ENCODE peak calls at places on chromosome 20, in six cellular contexts. D, H, A, S, T and F are unnamed samples. For H3K4me1, the result is how much of the 10 kb centered on the place peaks cover.

GRCh38 chr20:17936791-17937687 is 31.6 kb downstream of the SNX5 start:
- DNase-seq in A (no peak), H (peak), T (peak), S (no peak), D (peak), F (no peak)

GRCh38 chr20:5608448-5609161 is 141.6 kb upstream of the SHLD1 start:
- DNase-seq in T (no peak), A (no peak), D (peak), H (peak), S (no peak), F (no peak)

GRCh38 chr20:59469266-59470252 is 134.8 kb upstream of the PHACTR3 start:
- DNase-seq in S (no peak), H (no peak), D (no peak), A (no peak), T (no peak), F (no peak)

GRCh38 chr20:14622796-14623195 is 285.4 kb upstream of the FLRT3 start:
- DNase-seq in T (no peak), D (peak), H (peak), A (no peak), S (no peak), F (no peak)

GRCh38 chr20:44745560-44746366 is at the start of gene KCNK15:
- DNase-seq in T (peak), S (peak), H (peak), D (peak), A (peak), F (no peak)

GRCh38 chr20:51955756-51956155 is 153.4 kb upstream of the SALL4 start:
- DNase-seq in D (peak), A (no peak), S (no peak), T (no peak), H (peak), F (no peak)

GRCh38 chr20:63495771-63496403 is 3.0 kb downstream of the EEF1A2 start:
- DNase-seq in A (peak), H (peak), T (peak), D (peak), S (peak), F (peak)

GRCh38 chr20:62653951-62654685 is 11.8 kb downstream of the SLCO4A1 start:
- DNase-seq in D (no peak), T (peak), H (no peak), A (peak), S (no peak), F (no peak)

GRCh38 chr20:62820208-62820961 is 3.5 kb downstream of the COL9A3 start:
- DNase-seq in S (no peak), H (no peak), T (no peak), A (no peak), D (no peak), F (no peak)

DNA sequence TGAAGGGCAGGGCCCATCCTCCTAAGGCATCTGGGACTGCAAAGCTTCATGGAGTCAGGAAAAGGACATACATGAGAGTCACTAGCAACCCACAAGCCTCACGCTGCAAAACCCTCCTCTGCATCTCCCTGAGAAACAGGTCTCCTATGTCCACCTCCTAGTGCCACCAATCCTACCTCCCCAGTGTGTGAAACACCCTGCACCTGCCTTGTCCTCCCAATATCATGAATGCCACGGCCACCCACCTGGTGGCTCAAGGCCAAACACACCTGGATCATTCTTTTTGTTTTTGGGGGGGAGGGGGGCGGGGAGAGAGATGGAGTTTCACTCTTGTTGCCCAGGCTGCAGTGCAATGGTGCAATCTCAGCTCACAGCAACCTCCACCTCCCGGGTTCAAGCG is 90.5 kb downstream of the ZMYND8 start:
- DNase-seq in S (no peak), T (no peak), D (no peak), H (no peak), A (no peak), F (no peak)
- H3K4me1 ChIP-seq in S (under half), T (under half), D (under half), H (under half), A (under half), F (half or more)

GRCh38 chr20:16749573-16749972 is 1.4 kb downstream of the OTOR start:
- DNase-seq in T (no peak), D (no peak), A (no peak), S (no peak), H (no peak), F (no peak)
- H3K4me1 ChIP-seq in T (under half), D (under half), A (under half), S (under half), H (under half), F (under half)

GRCh38 chr20:366042-366718 is 14.4 kb upstream of the TRIB3 start:
- DNase-seq in H (no peak), A (no peak), T (no peak), D (no peak), S (no peak), F (no peak)

GRCh38 chr20:362271-363254 is 15.7 kb downstream of the NRSN2 start:
- DNase-seq in S (peak), A (peak), H (peak), D (peak), T (peak), F (peak)

GRCh38 chr20:361562-361961 is 14.7 kb downstream of the NRSN2 start:
- DNase-seq in H (no peak), T (no peak), A (no peak), D (no peak), S (no peak), F (peak)

GRCh38 chr20:364905-365794 is 15.4 kb upstream of the TRIB3 start:
- DNase-seq in D (no peak), H (peak), S (no peak), T (no peak), A (no peak), F (no peak)

DNA sequence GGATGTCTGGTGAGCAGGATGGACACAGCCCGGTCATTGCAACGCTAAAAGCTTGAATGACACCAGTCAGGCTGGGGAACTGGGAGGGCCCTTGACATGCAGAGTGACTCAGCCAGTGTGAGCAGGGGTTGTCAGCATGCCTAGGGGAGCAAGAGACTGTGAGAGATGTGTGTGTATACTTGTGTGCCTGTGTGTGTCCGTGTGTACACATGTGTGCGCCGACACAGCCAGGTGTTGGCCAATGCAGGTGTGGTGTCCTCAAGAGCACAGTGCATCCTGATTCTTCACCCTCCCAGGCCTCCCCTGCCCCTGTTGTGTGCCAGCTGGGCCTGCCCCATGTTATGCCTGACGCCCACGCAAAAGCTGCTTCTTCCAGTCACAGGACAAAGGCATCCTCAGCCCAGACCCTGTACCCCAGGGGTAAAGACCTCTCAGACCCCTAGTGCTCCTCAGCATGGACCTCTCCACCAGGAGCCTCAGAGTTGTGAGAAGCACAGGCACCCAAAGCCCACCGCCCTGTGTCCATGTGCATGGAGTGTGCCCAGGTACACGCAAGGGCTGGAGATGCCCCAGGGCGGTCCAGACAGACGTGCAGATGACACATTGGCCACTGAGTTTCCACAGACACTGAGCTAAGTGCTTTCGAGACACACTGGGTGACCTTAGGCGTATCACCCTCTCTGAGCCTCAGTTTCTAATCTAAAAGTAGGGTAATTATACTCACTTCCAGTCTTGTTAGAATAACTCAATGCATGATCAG is 16.6 kb downstream of the NRSN2 start:
- DNase-seq in S (peak), T (no peak), D (no peak), A (no peak), H (peak), F (no peak)
- H3K4me1 ChIP-seq in S (under half), T (under half), D (under half), A (under half), H (under half), F (under half)

GRCh38 chr20:57426156-57426769 is 35.1 kb downstream of the RBM38 start:
- DNase-seq in T (no peak), H (no peak), A (no peak), S (no peak), D (no peak), F (no peak)

GRCh38 chr20:57429579-57430202 is 38.5 kb downstream of the RBM38 start:
- DNase-seq in A (no peak), S (no peak), H (peak), T (no peak), D (no peak), F (no peak)

GRCh38 chr20:57427239-57428127 is 36.3 kb downstream of the RBM38 start:
- DNase-seq in T (no peak), H (no peak), A (no peak), S (no peak), D (no peak), F (no peak)

GRCh38 chr20:57426831-57427230 is 35.6 kb downstream of the RBM38 start:
- DNase-seq in T (no peak), D (no peak), S (no peak), A (no peak), H (no peak), F (no peak)

DNA sequence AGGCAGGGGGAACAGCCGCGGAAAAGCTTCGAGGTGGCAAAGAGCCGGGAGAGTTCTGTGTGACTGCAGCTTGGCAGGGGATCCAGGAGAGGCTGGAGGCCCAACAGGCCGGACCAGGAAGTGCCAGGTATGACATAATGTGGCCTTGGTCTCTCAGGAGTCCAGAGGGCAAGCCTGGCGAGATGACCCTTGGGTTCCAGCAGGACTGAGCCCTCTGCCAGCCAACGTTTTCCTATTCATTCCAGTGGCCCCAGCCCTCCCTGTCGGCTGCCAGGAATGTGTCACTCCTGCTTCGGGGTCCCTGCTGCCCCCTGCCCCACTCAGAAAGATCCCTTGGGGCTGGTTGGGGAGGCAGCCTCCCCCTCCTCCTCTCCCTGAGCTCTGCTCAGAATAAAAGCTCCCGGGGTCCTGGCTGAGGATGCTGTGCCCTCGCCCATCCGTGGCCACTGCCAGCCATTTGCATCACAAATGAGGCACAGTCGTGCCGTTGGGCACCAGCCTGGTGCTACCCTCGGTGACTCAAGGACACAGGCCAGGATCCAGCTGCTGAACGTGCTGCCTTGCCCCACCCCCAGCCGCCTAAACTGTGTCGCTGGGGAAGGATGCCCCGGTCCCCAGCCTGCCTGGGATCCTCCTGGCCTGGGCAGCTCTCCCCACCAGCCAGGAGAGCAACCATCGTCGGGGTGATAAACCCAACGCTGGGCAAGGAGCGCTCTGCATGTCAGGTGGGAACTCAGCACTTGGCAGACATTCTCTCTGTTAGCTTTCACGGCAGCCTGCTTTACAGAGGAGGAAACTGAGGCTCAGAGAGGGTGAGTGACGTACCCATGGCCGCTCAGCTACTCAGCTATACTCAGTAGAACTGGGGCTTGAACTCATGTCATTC is 37.7 kb downstream of the RBM38 start:
- DNase-seq in H (no peak), T (no peak), S (peak), A (peak), D (no peak), F (peak)
- H3K4me1 ChIP-seq in H (under half), T (under half), S (under half), A (under half), D (under half), F (half or more)

GRCh38 chr20:2112910-2113309 is 11.3 kb downstream of the STK35 start:
- DNase-seq in D (no peak), S (no peak), T (no peak), A (no peak), H (no peak), F (no peak)
- H3K4me1 ChIP-seq in D (under half), S (under half), T (half or more), A (under half), H (under half), F (under half)